ENCODE peak calls at places on chromosome 15, in six cellular contexts. One of them, this sample, is unnamed.

GRCh38 chr15:89097313-89097712 is 9.1 kb downstream of the ABHD2 start:
- DNase-seq in IMR-90: no peak
- DNase-seq in posterior cingulate gyrus: no peak
- DNase-seq in activated B cell treated with CpG ODN at 0.5 μM for 24 hours: no peak
- DNase-seq in left cardiac atrium: no peak
- DNase-seq in right cardiac atrium: no peak
- DNase-seq in this sample: no peak

GRCh38 chr15:47733085-47733484 is 15.8 kb downstream of the SEMA6D start:
- DNase-seq in posterior cingulate gyrus: no peak
- DNase-seq in IMR-90: no peak
- DNase-seq in right cardiac atrium: no peak
- DNase-seq in left cardiac atrium: no peak
- DNase-seq in activated B cell treated with CpG ODN at 0.5 μM for 24 hours: no peak
- DNase-seq in this sample: no peak

GRCh38 chr15:80418892-80419537 is 14.8 kb downstream of the ARNT2 start:
- DNase-seq in posterior cingulate gyrus: no peak
- DNase-seq in IMR-90: peak
- DNase-seq in left cardiac atrium: no peak
- DNase-seq in activated B cell treated with CpG ODN at 0.5 μM for 24 hours: no peak
- DNase-seq in right cardiac atrium: no peak
- DNase-seq in this sample: peak

GRCh38 chr15:66684136-66684681 is 17.8 kb upstream of the SMAD6 start:
- DNase-seq in right cardiac atrium: no peak
- DNase-seq in posterior cingulate gyrus: no peak
- DNase-seq in activated B cell treated with CpG ODN at 0.5 μM for 24 hours: no peak
- DNase-seq in left cardiac atrium: no peak
- DNase-seq in IMR-90: no peak
- DNase-seq in this sample: no peak

GRCh38 chr15:93362821-93363220 is 273.8 kb upstream of the RGMA start:
- DNase-seq in IMR-90: no peak
- DNase-seq in right cardiac atrium: no peak
- DNase-seq in posterior cingulate gyrus: no peak
- DNase-seq in left cardiac atrium: no peak
- DNase-seq in activated B cell treated with CpG ODN at 0.5 μM for 24 hours: no peak
- DNase-seq in this sample: no peak

GRCh38 chr15:40595773-40596172 is 1.7 kb downstream of the KNL1 start:
- DNase-seq in IMR-90: no peak
- DNase-seq in activated B cell treated with CpG ODN at 0.5 μM for 24 hours: no peak
- DNase-seq in posterior cingulate gyrus: no peak
- DNase-seq in left cardiac atrium: no peak
- DNase-seq in right cardiac atrium: no peak
- DNase-seq in this sample: no peak

GRCh38 chr15:33675246-33675645 is 293.1 kb upstream of the CHRM5 start:
- DNase-seq in posterior cingulate gyrus: no peak
- DNase-seq in activated B cell treated with CpG ODN at 0.5 μM for 24 hours: no peak
- DNase-seq in left cardiac atrium: no peak
- DNase-seq in IMR-90: no peak
- DNase-seq in right cardiac atrium: no peak
- DNase-seq in this sample: peak

GRCh38 chr15:90413411-90414379 is 25.7 kb downstream of the IQGAP1 start:
- DNase-seq in right cardiac atrium: no peak
- DNase-seq in posterior cingulate gyrus: no peak
- DNase-seq in IMR-90: peak
- DNase-seq in left cardiac atrium: no peak
- DNase-seq in activated B cell treated with CpG ODN at 0.5 μM for 24 hours: no peak
- DNase-seq in this sample: peak

GRCh38 chr15:43776101-43776717 is 557 bp downstream of the ELL3 start:
- DNase-seq in right cardiac atrium: peak
- DNase-seq in IMR-90: no peak
- DNase-seq in posterior cingulate gyrus: peak
- DNase-seq in activated B cell treated with CpG ODN at 0.5 μM for 24 hours: peak
- DNase-seq in left cardiac atrium: peak
- DNase-seq in this sample: peak

GRCh38 chr15:45759910-45760309 is 125.1 kb downstream of the SQOR start:
- DNase-seq in right cardiac atrium: no peak
- DNase-seq in IMR-90: no peak
- DNase-seq in left cardiac atrium: no peak
- DNase-seq in activated B cell treated with CpG ODN at 0.5 μM for 24 hours: no peak
- DNase-seq in posterior cingulate gyrus: no peak
- DNase-seq in this sample: no peak

GRCh38 chr15:68379759-68380290 is 52.1 kb downstream of the ITGA11 start:
- DNase-seq in left cardiac atrium: no peak
- DNase-seq in right cardiac atrium: no peak
- DNase-seq in posterior cingulate gyrus: no peak
- DNase-seq in IMR-90: peak
- DNase-seq in activated B cell treated with CpG ODN at 0.5 μM for 24 hours: no peak
- DNase-seq in this sample: no peak

GRCh38 chr15:61200626-61201025 is 28.5 kb downstream of the RORA start:
- DNase-seq in IMR-90: no peak
- DNase-seq in posterior cingulate gyrus: no peak
- DNase-seq in right cardiac atrium: no peak
- DNase-seq in activated B cell treated with CpG ODN at 0.5 μM for 24 hours: no peak
- DNase-seq in left cardiac atrium: no peak
- DNase-seq in this sample: no peak

GRCh38 chr15:27725733-27726132 is 373.4 kb downstream of the OCA2 start:
- DNase-seq in activated B cell treated with CpG ODN at 0.5 μM for 24 hours: no peak
- DNase-seq in left cardiac atrium: no peak
- DNase-seq in posterior cingulate gyrus: peak
- DNase-seq in right cardiac atrium: no peak
- DNase-seq in IMR-90: no peak
- DNase-seq in this sample: no peak

GRCh38 chr15:92882697-92883642 is 17.2 kb upstream of the CHD2 start:
- DNase-seq in posterior cingulate gyrus: no peak
- DNase-seq in right cardiac atrium: peak
- DNase-seq in IMR-90: no peak
- DNase-seq in left cardiac atrium: peak
- DNase-seq in activated B cell treated with CpG ODN at 0.5 μM for 24 hours: no peak
- DNase-seq in this sample: no peak

GRCh38 chr15:34855893-34856292 is 60.5 kb upstream of the ACTC1 start:
- DNase-seq in left cardiac atrium: no peak
- DNase-seq in activated B cell treated with CpG ODN at 0.5 μM for 24 hours: no peak
- DNase-seq in posterior cingulate gyrus: peak
- DNase-seq in right cardiac atrium: no peak
- DNase-seq in IMR-90: peak
- DNase-seq in this sample: peak

GRCh38 chr15:101503296-101503599 is 13.7 kb upstream of the PCSK6 start:
- DNase-seq in posterior cingulate gyrus: no peak
- DNase-seq in activated B cell treated with CpG ODN at 0.5 μM for 24 hours: no peak
- DNase-seq in IMR-90: no peak
- DNase-seq in right cardiac atrium: no peak
- DNase-seq in left cardiac atrium: no peak
- DNase-seq in this sample: no peak

GRCh38 chr15:41981373-41982132 is 9.2 kb upstream of the EHD4 start:
- DNase-seq in activated B cell treated with CpG ODN at 0.5 μM for 24 hours: no peak
- DNase-seq in left cardiac atrium: no peak
- DNase-seq in right cardiac atrium: no peak
- DNase-seq in IMR-90: no peak
- DNase-seq in posterior cingulate gyrus: no peak
- DNase-seq in this sample: peak

GRCh38 chr15:98751767-98752166 is 103.4 kb downstream of the IGF1R start:
- DNase-seq in left cardiac atrium: no peak
- DNase-seq in IMR-90: no peak
- DNase-seq in activated B cell treated with CpG ODN at 0.5 μM for 24 hours: no peak
- DNase-seq in posterior cingulate gyrus: no peak
- DNase-seq in right cardiac atrium: no peak
- DNase-seq in this sample: no peak

GRCh38 chr15:72155021-72155621 is 36.9 kb downstream of the SENP8 start:
- DNase-seq in posterior cingulate gyrus: peak
- DNase-seq in activated B cell treated with CpG ODN at 0.5 μM for 24 hours: no peak
- DNase-seq in IMR-90: peak
- DNase-seq in left cardiac atrium: peak
- DNase-seq in right cardiac atrium: peak
- DNase-seq in this sample: peak

GRCh38 chr15:52076889-52077781 is 35.4 kb downstream of the BCL2L10 start:
- DNase-seq in left cardiac atrium: no peak
- DNase-seq in posterior cingulate gyrus: no peak
- DNase-seq in activated B cell treated with CpG ODN at 0.5 μM for 24 hours: no peak
- DNase-seq in right cardiac atrium: no peak
- DNase-seq in IMR-90: peak
- DNase-seq in this sample: peak

GRCh38 chr15:57133127-57133968 is 214.9 kb downstream of the TCF12 start:
- DNase-seq in activated B cell treated with CpG ODN at 0.5 μM for 24 hours: no peak
- DNase-seq in posterior cingulate gyrus: peak
- DNase-seq in IMR-90: peak
- DNase-seq in right cardiac atrium: no peak
- DNase-seq in left cardiac atrium: no peak
- DNase-seq in this sample: no peak

GRCh38 chr15:68638953-68639500 is 60.2 kb downstream of the CORO2B start:
- DNase-seq in posterior cingulate gyrus: peak
- DNase-seq in IMR-90: peak
- DNase-seq in left cardiac atrium: no peak
- DNase-seq in activated B cell treated with CpG ODN at 0.5 μM for 24 hours: no peak
- DNase-seq in right cardiac atrium: no peak
- DNase-seq in this sample: peak